ENCODE peak calls at places on chromosomes 6 and 20, in eight cellular contexts. One of them, this sample, is unnamed.

GRCh38 chr6:146484411-146484810 is 59.2 kb upstream of the RAB32 start:
- DNase-seq in CD4-positive, CD25-positive, alpha-beta regulatory T cell: no peak
- DNase-seq in SJSA1: no peak
- DNase-seq in gastrocnemius medialis: no peak
- DNase-seq in ecto neural progenitor cell: no peak
- DNase-seq in activated gamma-delta T cell: no peak
- DNase-seq in activated naive CD8-positive, alpha-beta T cell treated with anti-CD3 and anti-CD28 coated beads, Interleukin-2, amount 50 U/mL, for 24 hours: no peak
- DNase-seq in IMR-90: no peak
- DNase-seq in this sample: no peak

GRCh38 chr6:35642471-35643161 is 46.1 kb downstream of the FKBP5 start:
- DNase-seq in gastrocnemius medialis: no peak
- DNase-seq in activated naive CD8-positive, alpha-beta T cell treated with anti-CD3 and anti-CD28 coated beads, Interleukin-2, amount 50 U/mL, for 24 hours: no peak
- DNase-seq in ecto neural progenitor cell: no peak
- DNase-seq in SJSA1: no peak
- DNase-seq in IMR-90: peak
- DNase-seq in CD4-positive, CD25-positive, alpha-beta regulatory T cell: no peak
- DNase-seq in activated gamma-delta T cell: no peak
- DNase-seq in this sample: no peak

GRCh38 chr20:7285918-7286556 is 518.6 kb downstream of the BMP2 start:
- DNase-seq in CD4-positive, CD25-positive, alpha-beta regulatory T cell: peak
- DNase-seq in ecto neural progenitor cell: peak
- DNase-seq in IMR-90: peak
- DNase-seq in gastrocnemius medialis: peak
- DNase-seq in activated gamma-delta T cell: no peak
- DNase-seq in activated naive CD8-positive, alpha-beta T cell treated with anti-CD3 and anti-CD28 coated beads, Interleukin-2, amount 50 U/mL, for 24 hours: peak
- DNase-seq in SJSA1: peak
- DNase-seq in this sample: peak

GRCh38 chr20:25369529-25369928 is 21.1 kb downstream of the ABHD12 start:
- DNase-seq in ecto neural progenitor cell: no peak
- DNase-seq in gastrocnemius medialis: no peak
- DNase-seq in CD4-positive, CD25-positive, alpha-beta regulatory T cell: no peak
- DNase-seq in SJSA1: peak
- DNase-seq in IMR-90: no peak
- DNase-seq in activated gamma-delta T cell: no peak
- DNase-seq in activated naive CD8-positive, alpha-beta T cell treated with anti-CD3 and anti-CD28 coated beads, Interleukin-2, amount 50 U/mL, for 24 hours: no peak
- DNase-seq in this sample: no peak

GRCh38 chr20:41046716-41047115 is 18.1 kb downstream of the TOP1 start:
- DNase-seq in CD4-positive, CD25-positive, alpha-beta regulatory T cell: peak
- DNase-seq in gastrocnemius medialis: no peak
- DNase-seq in IMR-90: peak
- DNase-seq in activated gamma-delta T cell: no peak
- DNase-seq in activated naive CD8-positive, alpha-beta T cell treated with anti-CD3 and anti-CD28 coated beads, Interleukin-2, amount 50 U/mL, for 24 hours: no peak
- DNase-seq in ecto neural progenitor cell: no peak
- DNase-seq in SJSA1: no peak
- DNase-seq in this sample: no peak

GRCh38 chr6:44441091-44441855 is 53.8 kb downstream of the CDC5L start:
- DNase-seq in ecto neural progenitor cell: no peak
- DNase-seq in CD4-positive, CD25-positive, alpha-beta regulatory T cell: no peak
- DNase-seq in IMR-90: no peak
- DNase-seq in activated naive CD8-positive, alpha-beta T cell treated with anti-CD3 and anti-CD28 coated beads, Interleukin-2, amount 50 U/mL, for 24 hours: no peak
- DNase-seq in SJSA1: no peak
- DNase-seq in activated gamma-delta T cell: no peak
- DNase-seq in gastrocnemius medialis: no peak
- DNase-seq in this sample: no peak

GRCh38 chr6:63677282-63677681 is 41.7 kb downstream of the PHF3 start:
- DNase-seq in IMR-90: no peak
- DNase-seq in activated gamma-delta T cell: no peak
- DNase-seq in activated naive CD8-positive, alpha-beta T cell treated with anti-CD3 and anti-CD28 coated beads, Interleukin-2, amount 50 U/mL, for 24 hours: no peak
- DNase-seq in gastrocnemius medialis: no peak
- DNase-seq in CD4-positive, CD25-positive, alpha-beta regulatory T cell: no peak
- DNase-seq in SJSA1: no peak
- DNase-seq in ecto neural progenitor cell: no peak
- DNase-seq in this sample: no peak

GRCh38 chr6:142380626-142381025 is 78.8 kb downstream of the ADGRG6 start:
- DNase-seq in SJSA1: no peak
- DNase-seq in ecto neural progenitor cell: no peak
- DNase-seq in activated gamma-delta T cell: no peak
- DNase-seq in activated naive CD8-positive, alpha-beta T cell treated with anti-CD3 and anti-CD28 coated beads, Interleukin-2, amount 50 U/mL, for 24 hours: no peak
- DNase-seq in CD4-positive, CD25-positive, alpha-beta regulatory T cell: no peak
- DNase-seq in gastrocnemius medialis: peak
- DNase-seq in IMR-90: no peak
- DNase-seq in this sample: no peak

GRCh38 chr20:20184711-20185110 is 132.4 kb downstream of the CFAP61 start:
- DNase-seq in IMR-90: no peak
- DNase-seq in activated naive CD8-positive, alpha-beta T cell treated with anti-CD3 and anti-CD28 coated beads, Interleukin-2, amount 50 U/mL, for 24 hours: no peak
- DNase-seq in SJSA1: no peak
- DNase-seq in ecto neural progenitor cell: no peak
- DNase-seq in gastrocnemius medialis: no peak
- DNase-seq in activated gamma-delta T cell: no peak
- DNase-seq in CD4-positive, CD25-positive, alpha-beta regulatory T cell: no peak
- DNase-seq in this sample: no peak

GRCh38 chr6:135854799-135855198 is 3.3 kb downstream of the PDE7B start:
- DNase-seq in gastrocnemius medialis: no peak
- DNase-seq in CD4-positive, CD25-positive, alpha-beta regulatory T cell: no peak
- DNase-seq in ecto neural progenitor cell: no peak
- DNase-seq in activated gamma-delta T cell: no peak
- DNase-seq in IMR-90: no peak
- DNase-seq in SJSA1: no peak
- DNase-seq in activated naive CD8-positive, alpha-beta T cell treated with anti-CD3 and anti-CD28 coated beads, Interleukin-2, amount 50 U/mL, for 24 hours: no peak
- DNase-seq in this sample: no peak

GRCh38 chr6:138429731-138430130 is 25.7 kb downstream of the HEBP2 start:
- DNase-seq in ecto neural progenitor cell: no peak
- DNase-seq in SJSA1: no peak
- DNase-seq in IMR-90: peak
- DNase-seq in activated naive CD8-positive, alpha-beta T cell treated with anti-CD3 and anti-CD28 coated beads, Interleukin-2, amount 50 U/mL, for 24 hours: no peak
- DNase-seq in activated gamma-delta T cell: no peak
- DNase-seq in CD4-positive, CD25-positive, alpha-beta regulatory T cell: no peak
- DNase-seq in gastrocnemius medialis: no peak
- DNase-seq in this sample: no peak

GRCh38 chr6:147170269-147170668 is 33.9 kb upstream of the STXBP5 start:
- DNase-seq in gastrocnemius medialis: no peak
- DNase-seq in activated naive CD8-positive, alpha-beta T cell treated with anti-CD3 and anti-CD28 coated beads, Interleukin-2, amount 50 U/mL, for 24 hours: no peak
- DNase-seq in activated gamma-delta T cell: no peak
- DNase-seq in CD4-positive, CD25-positive, alpha-beta regulatory T cell: no peak
- DNase-seq in ecto neural progenitor cell: no peak
- DNase-seq in SJSA1: no peak
- DNase-seq in IMR-90: peak
- DNase-seq in this sample: no peak

GRCh38 chr6:12345694-12346058 is 55.5 kb downstream of the EDN1 start:
- DNase-seq in IMR-90: no peak
- DNase-seq in ecto neural progenitor cell: no peak
- DNase-seq in gastrocnemius medialis: no peak
- DNase-seq in SJSA1: no peak
- DNase-seq in activated naive CD8-positive, alpha-beta T cell treated with anti-CD3 and anti-CD28 coated beads, Interleukin-2, amount 50 U/mL, for 24 hours: no peak
- DNase-seq in activated gamma-delta T cell: no peak
- DNase-seq in CD4-positive, CD25-positive, alpha-beta regulatory T cell: no peak
- DNase-seq in this sample: no peak

GRCh38 chr6:119147101-119148053 is 68.9 kb upstream of the FAM184A start:
- DNase-seq in gastrocnemius medialis: peak
- DNase-seq in activated gamma-delta T cell: no peak
- DNase-seq in ecto neural progenitor cell: no peak
- DNase-seq in IMR-90: peak
- DNase-seq in CD4-positive, CD25-positive, alpha-beta regulatory T cell: peak
- DNase-seq in SJSA1: peak
- DNase-seq in activated naive CD8-positive, alpha-beta T cell treated with anti-CD3 and anti-CD28 coated beads, Interleukin-2, amount 50 U/mL, for 24 hours: peak
- DNase-seq in this sample: no peak

GRCh38 chr20:48725589-48725991 is 102.2 kb downstream of the PREX1 start:
- DNase-seq in activated gamma-delta T cell: no peak
- DNase-seq in gastrocnemius medialis: no peak
- DNase-seq in SJSA1: no peak
- DNase-seq in ecto neural progenitor cell: no peak
- DNase-seq in activated naive CD8-positive, alpha-beta T cell treated with anti-CD3 and anti-CD28 coated beads, Interleukin-2, amount 50 U/mL, for 24 hours: no peak
- DNase-seq in CD4-positive, CD25-positive, alpha-beta regulatory T cell: no peak
- DNase-seq in IMR-90: peak
- DNase-seq in this sample: no peak

GRCh38 chr20:57622579-57623381 is 2.6 kb upstream of the ZBP1 start:
- DNase-seq in gastrocnemius medialis: no peak
- DNase-seq in CD4-positive, CD25-positive, alpha-beta regulatory T cell: peak
- DNase-seq in SJSA1: no peak
- DNase-seq in activated naive CD8-positive, alpha-beta T cell treated with anti-CD3 and anti-CD28 coated beads, Interleukin-2, amount 50 U/mL, for 24 hours: peak
- DNase-seq in activated gamma-delta T cell: peak
- DNase-seq in IMR-90: peak
- DNase-seq in ecto neural progenitor cell: peak
- DNase-seq in this sample: no peak

GRCh38 chr6:71490876-71491275 is 202.3 kb downstream of the OGFRL1 start:
- DNase-seq in SJSA1: no peak
- DNase-seq in activated gamma-delta T cell: no peak
- DNase-seq in CD4-positive, CD25-positive, alpha-beta regulatory T cell: no peak
- DNase-seq in IMR-90: no peak
- DNase-seq in ecto neural progenitor cell: no peak
- DNase-seq in gastrocnemius medialis: no peak
- DNase-seq in activated naive CD8-positive, alpha-beta T cell treated with anti-CD3 and anti-CD28 coated beads, Interleukin-2, amount 50 U/mL, for 24 hours: no peak
- DNase-seq in this sample: no peak

This sample was measured in right lobe of liver.